ENCODE peak calls at places on chromosomes 1 and 21, in seven cellular contexts. I is CD4-positive, alpha-beta memory T cell; L is CD8-positive, alpha-beta memory T cell; V is effector memory CD4-positive, alpha-beta T cell; C is right cardiac atrium; P is ovary; Z is naive thymus-derived CD4-positive, alpha-beta T cell. U is an unnamed sample.

GRCh38 chr1:110565565-110565964 is 40.6 kb downstream of the KCNA2 start:
- DNase-seq in V (no peak), P (no peak), I (no peak), C (no peak), Z (no peak), L (no peak), U (no peak)

GRCh38 chr1:174812026-174812425 is 187.7 kb upstream of the CACYBP start:
- DNase-seq in L (no peak), I (no peak), P (no peak), C (no peak), Z (no peak), V (no peak), U (no peak)

GRCh38 chr1:205351984-205352713 is 4.6 kb downstream of the KLHDC8A start:
- DNase-seq in Z (no peak), L (no peak), C (peak; percentile 58), P (peak; percentile 81), I (no peak), V (no peak), U (no peak)

GRCh38 chr1:96544831-96545221 is 176.8 kb upstream of the PTBP2 start:
- DNase-seq in C (no peak), L (no peak), V (no peak), I (no peak), Z (no peak), P (no peak), U (no peak)

GRCh38 chr1:7265771-7266371 is 480.6 kb downstream of the CAMTA1 start:
- DNase-seq in C (no peak), L (no peak), V (no peak), I (no peak), Z (no peak), P (no peak), U (peak; percentile 5)

GRCh38 chr1:177164380-177165068 is at the start of gene ASTN1:
- DNase-seq in V (no peak), P (no peak), I (no peak), Z (no peak), L (no peak), C (no peak), U (no peak)

GRCh38 chr1:106571109-106571508 is 485.4 kb upstream of the PRMT6 start:
- DNase-seq in V (no peak), C (no peak), Z (no peak), I (no peak), P (no peak), L (no peak), U (no peak)

GRCh38 chr1:178238722-178239510 is 145.0 kb downstream of the RASAL2 start:
- DNase-seq in V (no peak), L (no peak), P (no peak), I (no peak), C (no peak), Z (no peak), U (no peak)

GRCh38 chr1:38819516-38819915 is 40.1 kb downstream of the RRAGC start:
- DNase-seq in V (no peak), I (no peak), Z (no peak), L (no peak), P (no peak), C (no peak), U (no peak)

GRCh38 chr1:24892188-24893153 is 37.6 kb downstream of the RUNX3 start:
- DNase-seq in L (no peak), I (no peak), Z (no peak), C (no peak), V (no peak), P (no peak), U (no peak)

GRCh38 chr1:227451062-227451461 is 112.3 kb upstream of the ZNF678 start:
- DNase-seq in L (no peak), C (no peak), Z (no peak), V (no peak), I (no peak), P (no peak), U (no peak)

GRCh38 chr1:151325646-151326429 is 1.4 kb downstream of the PI4KB start:
- DNase-seq in Z (no peak), C (no peak), V (no peak), I (no peak), L (no peak), P (no peak), U (no peak)

GRCh38 chr1:109863699-109864062 is 47.0 kb upstream of the CSF1 start:
- DNase-seq in C (no peak), I (no peak), L (no peak), P (no peak), Z (no peak), V (no peak), U (no peak)

GRCh38 chr1:197218857-197219256 is 49.2 kb upstream of the CRB1 start:
- DNase-seq in V (no peak), I (no peak), Z (no peak), C (no peak), P (no peak), L (no peak), U (no peak)

GRCh38 chr1:54985556-54985955 is 5.1 kb downstream of the TMEM61 start:
- DNase-seq in P (no peak), C (no peak), I (no peak), L (no peak), Z (no peak), V (no peak), U (no peak)

GRCh38 chr1:209648931-209649776 is 3.1 kb downstream of the LAMB3 start:
- DNase-seq in Z (no peak), C (peak; percentile 47), I (no peak), P (no peak), V (no peak), L (no peak), U (no peak)

GRCh38 chr1:46248122-46248920 is 758 bp downstream of the RAD54L start:
- DNase-seq in C (peak; percentile 76), L (no peak), P (peak; percentile 41), Z (no peak), V (no peak), I (peak; percentile 11), U (peak; percentile 19)

GRCh38 chr1:223709598-223709997 is 2.7 kb upstream of the CAPN2 start:
- DNase-seq in L (no peak), I (no peak), V (no peak), Z (no peak), C (no peak), P (no peak), U (no peak)

GRCh38 chr1:62746086-62746808 is 37.7 kb upstream of the ATG4C start:
- DNase-seq in L (peak; percentile 10), V (no peak), I (peak; percentile 38), P (no peak), C (no peak), Z (peak; percentile 48), U (peak; percentile 44)

GRCh38 chr21:36155603-36156338 is 853 bp upstream of the DOP1B start:
- DNase-seq in I (no peak), L (peak; percentile 10), V (no peak), Z (peak; percentile 11), C (peak; percentile 59), P (peak; percentile 33), U (no peak)

GRCh38 chr1:202698276-202698675 is 12.0 kb downstream of the SYT2 start:
- DNase-seq in I (no peak), Z (no peak), V (no peak), L (no peak), P (no peak), C (no peak), U (peak; percentile 12)

GRCh38 chr1:204975568-204976235 is 67.3 kb upstream of the CNTN2 start:
- DNase-seq in I (peak; percentile 32), L (no peak), V (peak; percentile 4), C (no peak), P (peak; percentile 52), Z (peak; percentile 54), U (peak; percentile 26)

GRCh38 chr21:45848805-45849204 is 132.8 kb upstream of the COL6A1 start:
- DNase-seq in L (no peak), P (no peak), Z (no peak), I (no peak), V (no peak), C (no peak), U (no peak)

GRCh38 chr1:85200367-85200869 is 398 bp downstream of the SYDE2 start:
- DNase-seq in I (peak; percentile 26), C (no peak), L (no peak), P (peak; percentile 41), V (peak; percentile 21), Z (peak; percentile 37), U (no peak)

GRCh38 chr1:47830021-47830420 is 167.2 kb downstream of the TRABD2B start:
- DNase-seq in C (no peak), P (no peak), V (no peak), Z (no peak), I (no peak), L (no peak), U (no peak)

DNA sequence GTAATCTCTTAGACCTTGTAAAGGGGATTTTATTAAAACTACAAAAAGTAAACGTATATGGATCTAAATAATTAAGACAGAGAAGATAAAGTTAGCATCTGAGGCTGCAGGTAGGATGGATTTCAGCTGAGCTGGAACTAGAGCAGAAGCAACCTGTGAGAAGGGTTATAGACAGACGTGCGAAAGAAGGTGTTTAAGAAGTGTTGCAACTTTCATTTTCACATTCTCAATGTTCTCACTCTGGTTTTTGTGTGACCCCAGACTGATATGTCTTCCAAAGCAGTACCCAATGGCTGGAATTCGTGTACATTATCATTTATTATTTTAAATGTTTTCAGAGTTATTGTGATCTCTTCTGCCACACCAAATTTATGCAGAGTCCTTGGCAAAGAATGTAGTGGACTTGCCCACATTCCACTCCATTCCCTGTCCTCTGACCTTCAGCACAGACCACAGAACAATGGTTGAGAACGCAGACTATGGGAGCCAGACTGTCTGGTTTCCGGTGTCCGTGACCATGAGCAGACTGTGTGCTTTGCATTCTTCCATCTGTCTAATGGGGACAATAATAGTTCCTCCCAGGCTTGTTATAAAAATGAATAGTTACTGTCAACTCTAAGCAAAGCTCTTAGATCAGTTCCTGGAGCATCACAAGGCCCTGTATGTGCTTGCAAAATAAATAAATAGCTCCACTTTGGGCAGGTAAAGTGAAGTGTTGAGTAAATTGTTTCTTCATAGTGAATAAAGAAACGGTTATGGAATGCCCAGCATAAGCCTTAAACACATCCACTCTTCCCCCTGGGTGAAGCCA is 140.6 kb upstream of the SAMSN1 start:
- DNase-seq in I (no peak), P (no peak), L (peak; percentile 7), C (no peak), Z (no peak), V (no peak), U (no peak)
- H3K4me3 ChIP-seq in I (no peak overlapping the region), P (no peak overlapping the region), L (no peak overlapping the region), C (no peak overlapping the region), Z (peak overlapping the region; percentile 22), V (no peak overlapping the region), U (no peak overlapping the region)

GRCh38 chr1:35179864-35180263 is 13.1 kb downstream of the SFPQ start:
- DNase-seq in V (no peak), C (no peak), Z (no peak), L (no peak), P (no peak), I (no peak), U (no peak)
- H3K4me3 ChIP-seq in V (no peak overlapping the region), C (no peak overlapping the region), Z (no peak overlapping the region), L (no peak overlapping the region), P (no peak overlapping the region), I (no peak overlapping the region), U (no peak overlapping the region)

GRCh38 chr1:150259758-150260669 is 2.4 kb downstream of the CA14 start:
- DNase-seq in P (peak; percentile 62), L (no peak), V (no peak), Z (no peak), I (no peak), C (peak; percentile 64), U (no peak)
- H3K4me3 ChIP-seq in P (no peak overlapping the region), L (no peak overlapping the region), V (no peak overlapping the region), Z (no peak overlapping the region), I (no peak overlapping the region), C (no peak overlapping the region), U (no peak overlapping the region)

GRCh38 chr1:53408755-53409129 is 50.5 kb upstream of the DMRTB1 start:
- DNase-seq in C (no peak), I (no peak), P (no peak), Z (no peak), V (no peak), L (no peak), U (no peak)
- H3K4me3 ChIP-seq in C (no peak overlapping the region), I (no peak overlapping the region), P (no peak overlapping the region), Z (no peak overlapping the region), V (no peak overlapping the region), L (no peak overlapping the region), U (no peak overlapping the region)